ENCODE peak calls at places on chromosomes 16 and 17, in five cellular contexts. One of them, this sample, is unnamed.

GRCh38 chr16:89308391-89309333 is 91.2 kb downstream of the ZNF778 start:
- DNase-seq in mammary epithelial cell: no peak
- DNase-seq in ascending aorta: no peak
- DNase-seq in hepatocyte: no peak
- DNase-seq in lung: no peak
- DNase-seq in this sample: no peak

GRCh38 chr16:48448799-48449481 is 63.7 kb upstream of the SIAH1 start:
- DNase-seq in lung: no peak
- DNase-seq in hepatocyte: no peak
- DNase-seq in ascending aorta: no peak
- DNase-seq in mammary epithelial cell: peak; percentile 16
- DNase-seq in this sample: no peak

GRCh38 chr16:72925631-72925979 is 122.3 kb downstream of the ZFHX3 start:
- DNase-seq in ascending aorta: no peak
- DNase-seq in mammary epithelial cell: no peak
- DNase-seq in lung: no peak
- DNase-seq in hepatocyte: no peak
- DNase-seq in this sample: no peak

GRCh38 chr16:85611455-85612190 is 1.5 kb upstream of the GSE1 start:
- DNase-seq in hepatocyte: peak; percentile 92
- DNase-seq in ascending aorta: peak; percentile 21
- DNase-seq in lung: peak; percentile 81
- DNase-seq in mammary epithelial cell: peak; percentile 64
- DNase-seq in this sample: peak; percentile 81

GRCh38 chr17:147796-148740 is 10.7 kb downstream of the SCGB1C2 start:
- DNase-seq in ascending aorta: no peak
- DNase-seq in mammary epithelial cell: no peak
- DNase-seq in lung: no peak
- DNase-seq in hepatocyte: no peak
- DNase-seq in this sample: peak; percentile 8

GRCh38 chr16:84993926-84994325 is 17.4 kb downstream of the ZDHHC7 start:
- DNase-seq in hepatocyte: no peak
- DNase-seq in ascending aorta: no peak
- DNase-seq in lung: no peak
- DNase-seq in mammary epithelial cell: no peak
- DNase-seq in this sample: no peak

GRCh38 chr17:8829036-8829941 is 30.1 kb upstream of the MFSD6L start:
- DNase-seq in ascending aorta: no peak
- DNase-seq in hepatocyte: no peak
- DNase-seq in lung: no peak
- DNase-seq in mammary epithelial cell: no peak
- DNase-seq in this sample: no peak

GRCh38 chr17:57484081-57484666 is 227.9 kb downstream of the MSI2 start:
- DNase-seq in ascending aorta: no peak
- DNase-seq in lung: no peak
- DNase-seq in mammary epithelial cell: no peak
- DNase-seq in hepatocyte: no peak
- DNase-seq in this sample: no peak

GRCh38 chr16:20355114-20355782 is 2.7 kb upstream of the UMOD start:
- DNase-seq in lung: no peak
- DNase-seq in hepatocyte: no peak
- DNase-seq in mammary epithelial cell: no peak
- DNase-seq in ascending aorta: no peak
- DNase-seq in this sample: no peak

GRCh38 chr16:56856876-56857447 is 8.0 kb upstream of the SLC12A3 start:
- DNase-seq in lung: no peak
- DNase-seq in hepatocyte: peak; percentile 57
- DNase-seq in mammary epithelial cell: no peak
- DNase-seq in ascending aorta: no peak
- DNase-seq in this sample: no peak

GRCh38 chr16:68367034-68367433 is 56.2 kb downstream of the PRMT7 start:
- DNase-seq in ascending aorta: no peak
- DNase-seq in mammary epithelial cell: no peak
- DNase-seq in hepatocyte: peak; percentile 60
- DNase-seq in lung: no peak
- DNase-seq in this sample: no peak

GRCh38 chr16:12976936-12977335 is 75.5 kb downstream of the SHISA9 start:
- DNase-seq in ascending aorta: no peak
- DNase-seq in hepatocyte: no peak
- DNase-seq in lung: no peak
- DNase-seq in mammary epithelial cell: peak; percentile 74
- DNase-seq in this sample: no peak

GRCh38 chr17:40827746-40828453 is 5.5 kb upstream of the KRT10 start:
- DNase-seq in hepatocyte: no peak
- DNase-seq in mammary epithelial cell: peak; percentile 74
- DNase-seq in lung: no peak
- DNase-seq in ascending aorta: peak; percentile 8
- DNase-seq in this sample: no peak

GRCh38 chr17:73232587-73233373 is 28.9 kb downstream of the CPSF4L start:
- DNase-seq in mammary epithelial cell: peak; percentile 57
- DNase-seq in hepatocyte: peak; percentile 67
- DNase-seq in lung: no peak
- DNase-seq in ascending aorta: no peak
- DNase-seq in this sample: no peak

GRCh38 chr16:84514874-84515835 is 10.7 kb upstream of the MEAK7 start:
- DNase-seq in ascending aorta: no peak
- DNase-seq in hepatocyte: peak; percentile 45
- DNase-seq in mammary epithelial cell: no peak
- DNase-seq in lung: peak; percentile 62
- DNase-seq in this sample: no peak

GRCh38 chr16:64933890-64934289 is 188.0 kb downstream of the CDH11 start:
- DNase-seq in hepatocyte: no peak
- DNase-seq in mammary epithelial cell: no peak
- DNase-seq in ascending aorta: no peak
- DNase-seq in lung: no peak
- DNase-seq in this sample: no peak

GRCh38 chr16:31099860-31100638 is 5.5 kb upstream of the VKORC1 start:
- DNase-seq in lung: no peak
- DNase-seq in ascending aorta: no peak
- DNase-seq in mammary epithelial cell: peak; percentile 51
- DNase-seq in hepatocyte: no peak
- DNase-seq in this sample: no peak

DNA sequence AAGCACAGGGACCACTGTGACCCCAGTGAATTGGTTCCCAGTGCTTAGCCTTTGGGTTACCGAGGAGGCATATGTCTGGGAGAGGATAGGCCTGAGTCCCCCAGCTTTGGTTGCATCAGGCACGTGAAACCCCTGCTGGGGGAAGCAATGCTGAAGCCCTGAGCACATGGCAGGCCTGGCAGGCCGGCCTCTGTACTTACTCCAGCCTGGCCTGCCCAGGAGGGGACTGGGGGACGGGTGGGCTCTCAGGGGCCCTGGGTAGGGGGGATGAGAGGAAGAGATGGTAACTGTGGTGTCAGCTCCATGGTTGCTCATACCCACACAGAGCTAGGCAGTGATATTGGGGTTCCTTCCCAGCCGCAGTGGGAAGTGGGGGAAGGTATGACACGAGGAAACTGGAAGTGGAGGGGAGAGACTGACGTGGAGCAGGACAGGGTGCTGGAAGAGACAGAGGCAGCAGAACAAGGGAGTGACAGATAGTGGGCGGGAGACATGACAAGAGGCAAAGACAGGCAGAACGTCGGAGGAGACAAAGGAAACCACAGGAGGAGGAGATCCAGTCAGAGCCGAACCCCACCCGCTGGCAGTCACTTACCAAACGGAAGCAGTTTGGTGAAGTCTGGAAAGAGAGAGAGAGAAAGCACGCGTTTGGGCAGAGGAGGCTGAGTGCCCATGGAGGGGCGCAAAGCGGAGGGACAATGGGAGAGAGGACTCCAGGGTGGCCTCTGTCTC is 9.1 kb downstream of the TMEM208 start:
- DNase-seq in hepatocyte: no peak
- DNase-seq in mammary epithelial cell: peak; percentile 62
- DNase-seq in ascending aorta: no peak
- DNase-seq in lung: no peak
- DNase-seq in this sample: no peak
- H3K4me3 ChIP-seq in hepatocyte: no peak overlapping the region
- H3K4me3 ChIP-seq in mammary epithelial cell: no peak overlapping the region
- H3K4me3 ChIP-seq in ascending aorta: no peak overlapping the region
- H3K4me3 ChIP-seq in lung: no peak overlapping the region
- H3K4me3 ChIP-seq in this sample: no peak overlapping the region

GRCh38 chr17:38729886-38730525 is at the start of gene CISD3:
- DNase-seq in ascending aorta: no peak
- DNase-seq in lung: peak; percentile 82
- DNase-seq in mammary epithelial cell: peak; percentile 74
- DNase-seq in hepatocyte: peak; percentile 96
- DNase-seq in this sample: peak; percentile 78
- TF ChIP-seq CTCF in ascending aorta: peak; percentile 19
- TF ChIP-seq CTCF in lung: peak; percentile 54
- TF ChIP-seq CTCF in mammary epithelial cell: peak; percentile 44
- TF ChIP-seq CTCF in hepatocyte: peak; percentile 58
- TF ChIP-seq CTCF in this sample: peak; percentile 81

GRCh38 chr16:3858809-3859208 is 21.7 kb downstream of the CREBBP start:
- DNase-seq in mammary epithelial cell: no peak
- DNase-seq in ascending aorta: no peak
- DNase-seq in lung: no peak
- DNase-seq in hepatocyte: no peak
- DNase-seq in this sample: no peak

GRCh38 chr16:3855142-3855541 is 25.4 kb downstream of the CREBBP start:
- DNase-seq in lung: no peak
- DNase-seq in ascending aorta: no peak
- DNase-seq in mammary epithelial cell: no peak
- DNase-seq in hepatocyte: no peak
- DNase-seq in this sample: no peak

GRCh38 chr16:3859875-3860274 is 20.6 kb downstream of the CREBBP start:
- DNase-seq in mammary epithelial cell: no peak
- DNase-seq in lung: no peak
- DNase-seq in ascending aorta: no peak
- DNase-seq in hepatocyte: no peak
- DNase-seq in this sample: no peak

GRCh38 chr16:3856367-3857141 is 24.0 kb downstream of the CREBBP start:
- DNase-seq in lung: no peak
- DNase-seq in ascending aorta: no peak
- DNase-seq in mammary epithelial cell: no peak
- DNase-seq in hepatocyte: no peak
- DNase-seq in this sample: no peak

GRCh38 chr16:3857189-3858013 is 23.1 kb downstream of the CREBBP start:
- DNase-seq in mammary epithelial cell: peak; percentile 71
- DNase-seq in hepatocyte: peak; percentile 55
- DNase-seq in ascending aorta: no peak
- DNase-seq in lung: peak; percentile 67
- DNase-seq in this sample: peak; percentile 70
- H3K27ac ChIP-seq in mammary epithelial cell: no peak overlapping the region
- H3K27ac ChIP-seq in hepatocyte: peak overlapping the region; percentile 61
- H3K27ac ChIP-seq in ascending aorta: peak overlapping the region; percentile 37
- H3K27ac ChIP-seq in lung: peak overlapping the region; percentile 48
- H3K27ac ChIP-seq in this sample: peak overlapping the region; percentile 47

GRCh38 chr16:54175552-54176375 is 110.8 kb downstream of the IRX3 start:
- DNase-seq in hepatocyte: no peak
- DNase-seq in mammary epithelial cell: no peak
- DNase-seq in ascending aorta: no peak
- DNase-seq in lung: no peak
- DNase-seq in this sample: no peak
- H3K4me3 ChIP-seq in hepatocyte: no peak overlapping the region
- H3K4me3 ChIP-seq in mammary epithelial cell: no peak overlapping the region
- H3K4me3 ChIP-seq in ascending aorta: no peak overlapping the region
- H3K4me3 ChIP-seq in lung: no peak overlapping the region
- H3K4me3 ChIP-seq in this sample: no peak overlapping the region